ENCODE peak calls at places on chromosome 12, in nine cellular contexts. One of them, this sample, is unnamed.

GRCh38 chr12:14111230-14111865 is 129.9 kb upstream of the GRIN2B start:
- DNase-seq in EL: peak; percentile 2
- DNase-seq in non-pigmented ciliary epithelial cell: no peak
- DNase-seq in posterior vena cava: no peak
- DNase-seq in H9: peak; percentile 76
- DNase-seq in dermis blood vessel endothelial cell: no peak
- DNase-seq in CD4-positive, CD25-positive, alpha-beta regulatory T cell: no peak
- DNase-seq in GM03348: no peak
- DNase-seq in stimulated activated naive CD8-positive, alpha-beta T cell treated with anti-CD3 and anti-CD28 coated beads, Interleukin-15, Interleukin-2, amounts not matched to agents 100 U/mL and 50 U/mL, for 24 hours: no peak
- DNase-seq in this sample: peak; percentile 7

GRCh38 chr12:16955083-16955657 is 349.2 kb upstream of the LMO3 start:
- DNase-seq in non-pigmented ciliary epithelial cell: peak; percentile 9
- DNase-seq in H9: no peak
- DNase-seq in CD4-positive, CD25-positive, alpha-beta regulatory T cell: no peak
- DNase-seq in GM03348: no peak
- DNase-seq in stimulated activated naive CD8-positive, alpha-beta T cell treated with anti-CD3 and anti-CD28 coated beads, Interleukin-15, Interleukin-2, amounts not matched to agents 100 U/mL and 50 U/mL, for 24 hours: no peak
- DNase-seq in posterior vena cava: no peak
- DNase-seq in dermis blood vessel endothelial cell: no peak
- DNase-seq in EL: no peak
- DNase-seq in this sample: no peak

GRCh38 chr12:96194901-96195844 is 998 bp downstream of the ELK3 start:
- DNase-seq in EL: peak; percentile 86
- DNase-seq in CD4-positive, CD25-positive, alpha-beta regulatory T cell: peak; percentile 70
- DNase-seq in stimulated activated naive CD8-positive, alpha-beta T cell treated with anti-CD3 and anti-CD28 coated beads, Interleukin-15, Interleukin-2, amounts not matched to agents 100 U/mL and 50 U/mL, for 24 hours: peak; percentile 67
- DNase-seq in non-pigmented ciliary epithelial cell: peak; percentile 61
- DNase-seq in posterior vena cava: no peak
- DNase-seq in dermis blood vessel endothelial cell: peak; percentile 91
- DNase-seq in GM03348: peak; percentile 80
- DNase-seq in H9: peak; percentile 51
- DNase-seq in this sample: peak; percentile 57

GRCh38 chr12:51028126-51028810 is 2.1 kb upstream of the SLC11A2 start:
- DNase-seq in stimulated activated naive CD8-positive, alpha-beta T cell treated with anti-CD3 and anti-CD28 coated beads, Interleukin-15, Interleukin-2, amounts not matched to agents 100 U/mL and 50 U/mL, for 24 hours: peak; percentile 19
- DNase-seq in H9: peak; percentile 72
- DNase-seq in dermis blood vessel endothelial cell: peak; percentile 57
- DNase-seq in EL: peak; percentile 65
- DNase-seq in posterior vena cava: no peak
- DNase-seq in non-pigmented ciliary epithelial cell: no peak
- DNase-seq in CD4-positive, CD25-positive, alpha-beta regulatory T cell: no peak
- DNase-seq in GM03348: peak; percentile 16
- DNase-seq in this sample: peak; percentile 96

GRCh38 chr12:674272-674781 is 11.1 kb upstream of the NINJ2 start:
- DNase-seq in posterior vena cava: no peak
- DNase-seq in H9: no peak
- DNase-seq in CD4-positive, CD25-positive, alpha-beta regulatory T cell: peak; percentile 68
- DNase-seq in EL: no peak
- DNase-seq in dermis blood vessel endothelial cell: peak; percentile 69
- DNase-seq in GM03348: no peak
- DNase-seq in stimulated activated naive CD8-positive, alpha-beta T cell treated with anti-CD3 and anti-CD28 coated beads, Interleukin-15, Interleukin-2, amounts not matched to agents 100 U/mL and 50 U/mL, for 24 hours: peak; percentile 80
- DNase-seq in non-pigmented ciliary epithelial cell: no peak
- DNase-seq in this sample: peak; percentile 16

GRCh38 chr12:6187948-6188793 is 12.0 kb upstream of the CD9 start:
- DNase-seq in non-pigmented ciliary epithelial cell: no peak
- DNase-seq in posterior vena cava: no peak
- DNase-seq in CD4-positive, CD25-positive, alpha-beta regulatory T cell: no peak
- DNase-seq in stimulated activated naive CD8-positive, alpha-beta T cell treated with anti-CD3 and anti-CD28 coated beads, Interleukin-15, Interleukin-2, amounts not matched to agents 100 U/mL and 50 U/mL, for 24 hours: no peak
- DNase-seq in dermis blood vessel endothelial cell: no peak
- DNase-seq in H9: no peak
- DNase-seq in GM03348: no peak
- DNase-seq in EL: no peak
- DNase-seq in this sample: no peak

GRCh38 chr12:111180830-111181726 is 187.8 kb downstream of the PHETA1 start:
- DNase-seq in H9: no peak
- DNase-seq in EL: no peak
- DNase-seq in stimulated activated naive CD8-positive, alpha-beta T cell treated with anti-CD3 and anti-CD28 coated beads, Interleukin-15, Interleukin-2, amounts not matched to agents 100 U/mL and 50 U/mL, for 24 hours: peak; percentile 7
- DNase-seq in CD4-positive, CD25-positive, alpha-beta regulatory T cell: no peak
- DNase-seq in non-pigmented ciliary epithelial cell: no peak
- DNase-seq in posterior vena cava: peak; percentile 93
- DNase-seq in GM03348: no peak
- DNase-seq in dermis blood vessel endothelial cell: no peak
- DNase-seq in this sample: no peak

GRCh38 chr12:10968765-10969456 is 17.8 kb downstream of the TAS2R50 start:
- DNase-seq in dermis blood vessel endothelial cell: peak; percentile 26
- DNase-seq in stimulated activated naive CD8-positive, alpha-beta T cell treated with anti-CD3 and anti-CD28 coated beads, Interleukin-15, Interleukin-2, amounts not matched to agents 100 U/mL and 50 U/mL, for 24 hours: no peak
- DNase-seq in H9: no peak
- DNase-seq in CD4-positive, CD25-positive, alpha-beta regulatory T cell: no peak
- DNase-seq in posterior vena cava: peak; percentile 76
- DNase-seq in non-pigmented ciliary epithelial cell: peak; percentile 31
- DNase-seq in EL: peak; percentile 53
- DNase-seq in GM03348: peak; percentile 20
- DNase-seq in this sample: peak; percentile 22